ENCODE peak calls at places on chromosomes 1 and 21, in seven cellular contexts. One of them, this sample, is unnamed.

GRCh38 chr1:207579436-207579799 is 65.5 kb upstream of the CR1L start:
- DNase-seq in non-pigmented ciliary epithelial cell: peak
- DNase-seq in NCI-H2029 treated with DMSO at 0.1 percent for 48 hours: peak
- DNase-seq in T-helper 9 cell: no peak
- DNase-seq in HEK293T: peak
- DNase-seq in fibroblast of lung: peak
- DNase-seq in T-cell: no peak
- DNase-seq in this sample: peak

GRCh38 chr1:230495891-230496385 is 69.8 kb upstream of the PGBD5 start:
- DNase-seq in non-pigmented ciliary epithelial cell: no peak
- DNase-seq in NCI-H2029 treated with DMSO at 0.1 percent for 48 hours: no peak
- DNase-seq in T-helper 9 cell: no peak
- DNase-seq in HEK293T: no peak
- DNase-seq in fibroblast of lung: no peak
- DNase-seq in T-cell: no peak
- DNase-seq in this sample: no peak

GRCh38 chr1:223828162-223828848 is 17.4 kb downstream of the TP53BP2 start:
- DNase-seq in non-pigmented ciliary epithelial cell: no peak
- DNase-seq in NCI-H2029 treated with DMSO at 0.1 percent for 48 hours: no peak
- DNase-seq in T-helper 9 cell: no peak
- DNase-seq in HEK293T: no peak
- DNase-seq in fibroblast of lung: no peak
- DNase-seq in T-cell: no peak
- DNase-seq in this sample: no peak

GRCh38 chr1:33082575-33083112 is 1.7 kb downstream of the AZIN2 start:
- DNase-seq in non-pigmented ciliary epithelial cell: no peak
- DNase-seq in NCI-H2029 treated with DMSO at 0.1 percent for 48 hours: no peak
- DNase-seq in T-helper 9 cell: no peak
- DNase-seq in HEK293T: no peak
- DNase-seq in fibroblast of lung: peak
- DNase-seq in T-cell: no peak
- DNase-seq in this sample: no peak

GRCh38 chr1:172393354-172393753 is 27.1 kb upstream of the C1orf105 start:
- DNase-seq in non-pigmented ciliary epithelial cell: no peak
- DNase-seq in NCI-H2029 treated with DMSO at 0.1 percent for 48 hours: no peak
- DNase-seq in T-helper 9 cell: no peak
- DNase-seq in HEK293T: no peak
- DNase-seq in fibroblast of lung: no peak
- DNase-seq in T-cell: no peak
- DNase-seq in this sample: no peak

GRCh38 chr21:41235214-41235613 is 67.3 kb downstream of the BACE2 start:
- DNase-seq in non-pigmented ciliary epithelial cell: no peak
- DNase-seq in NCI-H2029 treated with DMSO at 0.1 percent for 48 hours: peak
- DNase-seq in T-helper 9 cell: no peak
- DNase-seq in HEK293T: no peak
- DNase-seq in fibroblast of lung: no peak
- DNase-seq in T-cell: no peak
- DNase-seq in this sample: no peak

GRCh38 chr1:102002057-102002456 is 5.3 kb upstream of the OLFM3 start:
- DNase-seq in non-pigmented ciliary epithelial cell: no peak
- DNase-seq in NCI-H2029 treated with DMSO at 0.1 percent for 48 hours: no peak
- DNase-seq in T-helper 9 cell: no peak
- DNase-seq in HEK293T: no peak
- DNase-seq in fibroblast of lung: no peak
- DNase-seq in T-cell: no peak
- DNase-seq in this sample: no peak

GRCh38 chr1:106435269-106435668 is 621.2 kb upstream of the PRMT6 start:
- DNase-seq in non-pigmented ciliary epithelial cell: no peak
- DNase-seq in NCI-H2029 treated with DMSO at 0.1 percent for 48 hours: no peak
- DNase-seq in T-helper 9 cell: no peak
- DNase-seq in HEK293T: no peak
- DNase-seq in fibroblast of lung: no peak
- DNase-seq in T-cell: no peak
- DNase-seq in this sample: no peak

GRCh38 chr1:97826820-97827219 is 94.0 kb downstream of the DPYD start:
- DNase-seq in non-pigmented ciliary epithelial cell: no peak
- DNase-seq in NCI-H2029 treated with DMSO at 0.1 percent for 48 hours: no peak
- DNase-seq in T-helper 9 cell: no peak
- DNase-seq in HEK293T: peak
- DNase-seq in fibroblast of lung: no peak
- DNase-seq in T-cell: no peak
- DNase-seq in this sample: no peak

GRCh38 chr1:76035053-76035452 is 39.5 kb upstream of the ST6GALNAC3 start:
- DNase-seq in non-pigmented ciliary epithelial cell: no peak
- DNase-seq in NCI-H2029 treated with DMSO at 0.1 percent for 48 hours: no peak
- DNase-seq in T-helper 9 cell: no peak
- DNase-seq in HEK293T: no peak
- DNase-seq in fibroblast of lung: peak
- DNase-seq in T-cell: no peak
- DNase-seq in this sample: no peak

GRCh38 chr21:44856131-44856530 is 17.4 kb downstream of the PTTG1IP start:
- DNase-seq in non-pigmented ciliary epithelial cell: no peak
- DNase-seq in NCI-H2029 treated with DMSO at 0.1 percent for 48 hours: no peak
- DNase-seq in T-helper 9 cell: no peak
- DNase-seq in HEK293T: no peak
- DNase-seq in fibroblast of lung: no peak
- DNase-seq in T-cell: no peak
- DNase-seq in this sample: no peak

GRCh38 chr1:67685558-67686271 is 714 bp downstream of the GADD45A start:
- DNase-seq in non-pigmented ciliary epithelial cell: no peak
- DNase-seq in NCI-H2029 treated with DMSO at 0.1 percent for 48 hours: no peak
- DNase-seq in T-helper 9 cell: peak
- DNase-seq in HEK293T: peak
- DNase-seq in fibroblast of lung: no peak
- DNase-seq in T-cell: peak
- DNase-seq in this sample: peak

GRCh38 chr1:154327466-154328317 is 2.4 kb downstream of the ATP8B2 start:
- DNase-seq in non-pigmented ciliary epithelial cell: no peak
- DNase-seq in NCI-H2029 treated with DMSO at 0.1 percent for 48 hours: no peak
- DNase-seq in T-helper 9 cell: no peak
- DNase-seq in HEK293T: no peak
- DNase-seq in fibroblast of lung: no peak
- DNase-seq in T-cell: no peak
- DNase-seq in this sample: no peak

GRCh38 chr1:217734973-217735372 is 103.8 kb downstream of the SPATA17 start:
- DNase-seq in non-pigmented ciliary epithelial cell: no peak
- DNase-seq in NCI-H2029 treated with DMSO at 0.1 percent for 48 hours: no peak
- DNase-seq in T-helper 9 cell: no peak
- DNase-seq in HEK293T: no peak
- DNase-seq in fibroblast of lung: peak
- DNase-seq in T-cell: no peak
- DNase-seq in this sample: no peak

GRCh38 chr1:59819566-59820438 is 5.1 kb downstream of the HOOK1 start:
- DNase-seq in non-pigmented ciliary epithelial cell: no peak
- DNase-seq in NCI-H2029 treated with DMSO at 0.1 percent for 48 hours: no peak
- DNase-seq in T-helper 9 cell: no peak
- DNase-seq in HEK293T: no peak
- DNase-seq in fibroblast of lung: no peak
- DNase-seq in T-cell: no peak
- DNase-seq in this sample: no peak

GRCh38 chr1:50699795-50700194 is 260.3 kb downstream of the FAF1 start:
- DNase-seq in non-pigmented ciliary epithelial cell: no peak
- DNase-seq in NCI-H2029 treated with DMSO at 0.1 percent for 48 hours: no peak
- DNase-seq in T-helper 9 cell: no peak
- DNase-seq in HEK293T: no peak
- DNase-seq in fibroblast of lung: no peak
- DNase-seq in T-cell: no peak
- DNase-seq in this sample: no peak

GRCh38 chr1:241918879-241919278 is 38.7 kb upstream of the BECN2 start:
- DNase-seq in non-pigmented ciliary epithelial cell: peak
- DNase-seq in NCI-H2029 treated with DMSO at 0.1 percent for 48 hours: no peak
- DNase-seq in T-helper 9 cell: no peak
- DNase-seq in HEK293T: no peak
- DNase-seq in fibroblast of lung: peak
- DNase-seq in T-cell: no peak
- DNase-seq in this sample: no peak

GRCh38 chr1:159790237-159790917 is 9.6 kb downstream of the DUSP23 start:
- DNase-seq in non-pigmented ciliary epithelial cell: no peak
- DNase-seq in NCI-H2029 treated with DMSO at 0.1 percent for 48 hours: no peak
- DNase-seq in T-helper 9 cell: no peak
- DNase-seq in HEK293T: peak
- DNase-seq in fibroblast of lung: peak
- DNase-seq in T-cell: no peak
- DNase-seq in this sample: no peak

GRCh38 chr1:99606306-99606705 is 39.6 kb upstream of the PALMD start:
- DNase-seq in non-pigmented ciliary epithelial cell: no peak
- DNase-seq in NCI-H2029 treated with DMSO at 0.1 percent for 48 hours: no peak
- DNase-seq in T-helper 9 cell: no peak
- DNase-seq in HEK293T: no peak
- DNase-seq in fibroblast of lung: no peak
- DNase-seq in T-cell: no peak
- DNase-seq in this sample: no peak

GRCh38 chr1:86151427-86151826 is 5.1 kb downstream of the COL24A1 start:
- DNase-seq in non-pigmented ciliary epithelial cell: peak
- DNase-seq in NCI-H2029 treated with DMSO at 0.1 percent for 48 hours: no peak
- DNase-seq in T-helper 9 cell: no peak
- DNase-seq in HEK293T: no peak
- DNase-seq in fibroblast of lung: peak
- DNase-seq in T-cell: no peak
- DNase-seq in this sample: no peak

GRCh38 chr1:156490401-156491032 is 10.1 kb downstream of the MEF2D start:
- DNase-seq in non-pigmented ciliary epithelial cell: no peak
- DNase-seq in NCI-H2029 treated with DMSO at 0.1 percent for 48 hours: no peak
- DNase-seq in T-helper 9 cell: no peak
- DNase-seq in HEK293T: no peak
- DNase-seq in fibroblast of lung: no peak
- DNase-seq in T-cell: no peak
- DNase-seq in this sample: no peak

GRCh38 chr1:11948822-11949458 is 14.4 kb downstream of the PLOD1 start:
- DNase-seq in non-pigmented ciliary epithelial cell: no peak
- DNase-seq in NCI-H2029 treated with DMSO at 0.1 percent for 48 hours: no peak
- DNase-seq in T-helper 9 cell: no peak
- DNase-seq in HEK293T: peak
- DNase-seq in fibroblast of lung: no peak
- DNase-seq in T-cell: no peak
- DNase-seq in this sample: no peak

GRCh38 chr1:159996653-159997052 is 35.1 kb downstream of the PIGM start:
- DNase-seq in non-pigmented ciliary epithelial cell: peak
- DNase-seq in NCI-H2029 treated with DMSO at 0.1 percent for 48 hours: no peak
- DNase-seq in T-helper 9 cell: no peak
- DNase-seq in HEK293T: no peak
- DNase-seq in fibroblast of lung: peak
- DNase-seq in T-cell: no peak
- DNase-seq in this sample: no peak